ENCODE peak calls at places on chromosome 5, in six cellular contexts. U is breast epithelium, Y is PC-3, D is neuronal stem cell, T is AG04450, J is neural progenitor cell. L is an unnamed sample.

GRCh38 chr5:77355751-77356150 is 136.4 kb downstream of the WDR41 start:
- DNase-seq in U (no peak), Y (no peak), D (no peak), T (no peak), J (no peak), L (no peak)

GRCh38 chr5:172350212-172351181 is 66.9 kb upstream of the UBTD2 start:
- DNase-seq in U (no peak), Y (no peak), D (no peak), T (no peak), J (no peak), L (no peak)

GRCh38 chr5:69032009-69032408 is 61.8 kb upstream of the SLC30A5 start:
- DNase-seq in U (no peak), Y (no peak), D (no peak), T (no peak), J (peak), L (no peak)

GRCh38 chr5:170809551-170809950 is 26.0 kb downstream of the GABRP start:
- DNase-seq in U (no peak), Y (peak), D (peak), T (peak), J (peak), L (no peak)

GRCh38 chr5:126016256-126016655 is 407.0 kb upstream of the GRAMD2B start:
- DNase-seq in U (peak), Y (no peak), D (no peak), T (no peak), J (no peak), L (no peak)

GRCh38 chr5:176564002-176564401 is 14.9 kb downstream of the CDHR2 start:
- DNase-seq in U (no peak), Y (no peak), D (no peak), T (no peak), J (no peak), L (no peak)

GRCh38 chr5:90941002-90941720 is 382.6 kb downstream of the ADGRV1 start:
- DNase-seq in U (no peak), Y (peak), D (no peak), T (no peak), J (no peak), L (no peak)

GRCh38 chr5:176675676-176676360 is 28.5 kb downstream of the TSPAN17 start:
- DNase-seq in U (no peak), Y (peak), D (no peak), T (no peak), J (peak), L (no peak)

GRCh38 chr5:127586371-127586770 is 62.5 kb upstream of the CTXN3 start:
- DNase-seq in U (no peak), Y (no peak), D (no peak), T (no peak), J (no peak), L (no peak)

GRCh38 chr5:158414333-158414762 is 555.4 kb upstream of the CLINT1 start:
- DNase-seq in U (no peak), Y (no peak), D (no peak), T (no peak), J (no peak), L (no peak)

GRCh38 chr5:138438724-138439536 is at the start of gene REEP2:
- DNase-seq in U (no peak), Y (peak), D (peak), T (no peak), J (peak), L (no peak)

GRCh38 chr5:93421987-93422391 is 159.0 kb downstream of the NR2F1-AS1 start:
- DNase-seq in U (no peak), Y (no peak), D (no peak), T (no peak), J (peak), L (no peak)

GRCh38 chr5:126865299-126865698 is 88.4 kb downstream of the LMNB1 start:
- DNase-seq in U (no peak), Y (peak), D (no peak), T (peak), J (no peak), L (no peak)

GRCh38 chr5:150651924-150652688 is 8.9 kb upstream of the MYOZ3 start:
- DNase-seq in U (no peak), Y (no peak), D (no peak), T (no peak), J (peak), L (no peak)

GRCh38 chr5:175516933-175517823 is 38.8 kb downstream of the SFXN1 start:
- DNase-seq in U (no peak), Y (no peak), D (no peak), T (no peak), J (no peak), L (no peak)

GRCh38 chr5:16854351-16854750 is 81.7 kb downstream of the MYO10 start:
- DNase-seq in U (no peak), Y (no peak), D (no peak), T (no peak), J (no peak), L (no peak)

GRCh38 chr5:54309751-54310432 is 481 bp downstream of the ARL15 start:
- DNase-seq in U (peak), Y (peak), D (peak), T (no peak), J (peak), L (no peak)

GRCh38 chr5:88539642-88540476 is 271.2 kb upstream of the TMEM161B start:
- DNase-seq in U (no peak), Y (no peak), D (no peak), T (no peak), J (peak), L (no peak)

GRCh38 chr5:173472164-173472563 is 143.9 kb upstream of the STC2 start:
- DNase-seq in U (peak), Y (peak), D (no peak), T (peak), J (no peak), L (peak)

GRCh38 chr5:97065475-97065874 is 76.9 kb downstream of the LIX1 start:
- DNase-seq in U (no peak), Y (peak), D (no peak), T (no peak), J (peak), L (no peak)

GRCh38 chr5:150079655-150080461 is 6.5 kb downstream of the CSF1R start:
- DNase-seq in U (peak), Y (no peak), D (no peak), T (no peak), J (no peak), L (no peak)

GRCh38 chr5:136174021-136174659 is 18.8 kb downstream of the SMIM32 start:
- DNase-seq in U (no peak), Y (peak), D (no peak), T (peak), J (peak), L (peak)

GRCh38 chr5:122498163-122498562 is 186.1 kb downstream of the SNCAIP start:
- DNase-seq in U (no peak), Y (no peak), D (peak), T (no peak), J (peak), L (no peak)

GRCh38 chr5:172556262-172556661 is 84.8 kb upstream of the NEURL1B start:
- DNase-seq in U (no peak), Y (no peak), D (no peak), T (no peak), J (no peak), L (no peak)

GRCh38 chr5:68110264-68110663 is 105.3 kb upstream of the PIK3R1 start:
- DNase-seq in U (no peak), Y (no peak), D (no peak), T (no peak), J (no peak), L (no peak)

GRCh38 chr5:176388003-176388340 is 426 bp downstream of the NOP16 start:
- DNase-seq in U (no peak), Y (peak), D (no peak), T (no peak), J (peak), L (no peak)

GRCh38 chr5:173204185-173204979 is 30.6 kb downstream of the NKX2-5 start:
- DNase-seq in U (no peak), Y (peak), D (no peak), T (no peak), J (no peak), L (no peak)

GRCh38 chr5:42842860-42843641 is 31.4 kb upstream of the SELENOP start:
- DNase-seq in U (no peak), Y (no peak), D (no peak), T (no peak), J (no peak), L (no peak)

GRCh38 chr5:150118561-150119229 is 32.3 kb upstream of the CSF1R start:
- DNase-seq in U (no peak), Y (no peak), D (no peak), T (no peak), J (no peak), L (no peak)

GRCh38 chr5:95113489-95113888 is 171.4 kb downstream of the MCTP1 start:
- DNase-seq in U (no peak), Y (peak), D (no peak), T (peak), J (peak), L (no peak)

GRCh38 chr5:59543826-59544442 is 349.6 kb downstream of the PDE4D start:
- DNase-seq in U (peak), Y (no peak), D (no peak), T (no peak), J (no peak), L (no peak)

GRCh38 chr5:173972844-173973613 is 15.9 kb upstream of the C5orf47 start:
- DNase-seq in U (peak), Y (peak), D (peak), T (peak), J (peak), L (no peak)

GRCh38 chr5:149320791-149321330 is 24.4 kb upstream of the GRPEL2 start:
- DNase-seq in U (peak), Y (peak), D (peak), T (peak), J (peak), L (peak)

GRCh38 chr5:5436206-5436765 is 13.8 kb downstream of the ICE1 start:
- DNase-seq in U (no peak), Y (no peak), D (no peak), T (no peak), J (no peak), L (no peak)

GRCh38 chr5:115961413-115962238 is 649 bp upstream of the LVRN start:
- DNase-seq in U (no peak), Y (no peak), D (no peak), T (no peak), J (peak), L (no peak)

GRCh38 chr5:61177070-61177469 is 14.8 kb upstream of the SMIM15 start:
- DNase-seq in U (no peak), Y (no peak), D (no peak), T (no peak), J (no peak), L (no peak)

GRCh38 chr5:53418409-53418808 is 62.0 kb upstream of the FST start:
- DNase-seq in U (no peak), Y (no peak), D (peak), T (no peak), J (peak), L (no peak)

GRCh38 chr5:8984386-8984785 is 561.5 kb downstream of the SEMA5A start:
- DNase-seq in U (no peak), Y (no peak), D (no peak), T (no peak), J (no peak), L (no peak)

DNA sequence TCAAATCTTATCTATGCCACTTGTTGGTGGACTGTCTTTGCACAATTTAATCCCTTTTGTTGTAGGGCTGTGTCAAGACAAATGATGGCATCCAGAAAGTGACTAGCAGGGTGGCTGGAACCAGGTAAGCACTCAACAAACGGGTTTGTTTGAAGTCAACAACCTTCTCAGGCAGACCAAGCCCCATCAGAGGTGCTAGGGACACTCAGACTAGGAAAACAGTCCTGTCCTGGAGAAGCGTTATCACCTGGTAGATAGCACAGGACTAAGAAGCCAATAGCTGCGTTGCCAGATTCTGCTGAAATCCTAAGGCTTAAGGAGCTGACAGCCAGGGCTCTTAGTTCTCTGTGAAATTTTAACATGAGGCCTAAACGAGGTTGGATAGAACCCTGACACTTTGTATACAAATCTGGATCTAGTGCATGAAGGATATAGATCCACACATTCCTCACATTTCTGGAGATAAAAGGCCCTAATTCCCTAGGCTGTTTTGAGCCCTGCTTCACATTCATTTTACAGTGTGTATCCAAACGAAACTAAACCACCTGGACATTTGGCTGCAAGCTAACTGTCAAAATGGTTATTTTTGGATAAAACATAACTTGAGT is 179.8 kb downstream of the DCP2 start:
- DNase-seq in U (no peak), Y (no peak), D (no peak), T (no peak), J (no peak), L (no peak)
- H3K27ac ChIP-seq in U (no peak), Y (no peak), D (no peak), T (no peak), J (no peak), L (no peak)

DNA sequence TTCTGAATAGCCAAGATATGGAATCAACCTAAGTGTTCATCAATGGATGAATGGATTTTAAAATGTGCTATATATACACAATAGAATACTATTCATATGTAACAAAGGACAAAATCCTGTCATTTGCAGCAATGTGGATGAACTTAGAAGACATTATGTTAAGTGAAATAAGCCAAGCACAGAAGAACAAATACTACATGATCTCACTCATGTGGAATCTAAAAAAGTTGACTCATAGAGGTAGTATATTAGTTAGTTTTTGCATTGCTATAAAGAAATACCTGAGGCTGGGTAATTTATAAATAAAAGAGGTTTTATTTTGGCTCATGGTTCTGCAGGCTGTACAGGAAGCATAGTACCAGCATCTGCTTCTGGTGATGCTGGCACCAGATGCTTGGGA is 8.1 kb downstream of the CATSPER3 start:
- DNase-seq in U (no peak), Y (peak), D (no peak), T (no peak), J (no peak), L (no peak)
- H3K27ac ChIP-seq in U (no peak), Y (no peak), D (no peak), T (no peak), J (no peak), L (peak)

GRCh38 chr5:14762568-14763216 is 98.2 kb downstream of the OTULIN start:
- DNase-seq in U (no peak), Y (no peak), D (no peak), T (no peak), J (no peak), L (no peak)
- H3K27ac ChIP-seq in U (no peak), Y (no peak), D (no peak), T (no peak), J (no peak), L (no peak)

GRCh38 chr5:74272831-74273545 is 367.5 kb downstream of the ENC1 start:
- DNase-seq in U (no peak), Y (no peak), D (no peak), T (no peak), J (no peak), L (no peak)
- H3K27ac ChIP-seq in U (peak), Y (no peak), D (no peak), T (no peak), J (no peak), L (no peak)

GRCh38 chr5:38722918-38723317 is 122.9 kb upstream of the OSMR start:
- DNase-seq in U (no peak), Y (no peak), D (no peak), T (no peak), J (no peak), L (no peak)

GRCh38 chr5:38725419-38725865 is 120.4 kb upstream of the OSMR start:
- DNase-seq in U (no peak), Y (no peak), D (peak), T (no peak), J (peak), L (no peak)

GRCh38 chr5:38723423-38723822 is 122.4 kb upstream of the OSMR start:
- DNase-seq in U (no peak), Y (no peak), D (no peak), T (no peak), J (no peak), L (no peak)

GRCh38 chr5:38724301-38725030 is 121.3 kb upstream of the OSMR start:
- DNase-seq in U (no peak), Y (peak), D (no peak), T (no peak), J (peak), L (no peak)

GRCh38 chr5:38726279-38726678 is 119.5 kb upstream of the OSMR start:
- DNase-seq in U (no peak), Y (no peak), D (no peak), T (no peak), J (no peak), L (no peak)
- H3K27ac ChIP-seq in U (no peak), Y (no peak), D (peak), T (no peak), J (peak), L (no peak)

GRCh38 chr5:124868661-124869060 is 122.2 kb upstream of the ZNF608 start:
- DNase-seq in U (no peak), Y (no peak), D (no peak), T (no peak), J (no peak), L (no peak)
- H3K27ac ChIP-seq in U (no peak), Y (no peak), D (no peak), T (no peak), J (no peak), L (no peak)

GRCh38 chr5:156406023-156406422 is 79.1 kb downstream of the SGCD start:
- DNase-seq in U (no peak), Y (no peak), D (no peak), T (no peak), J (no peak), L (no peak)

GRCh38 chr5:156409834-156410233 is 82.9 kb downstream of the SGCD start:
- DNase-seq in U (no peak), Y (no peak), D (no peak), T (no peak), J (no peak), L (no peak)

GRCh38 chr5:156411957-156412356 is 85.0 kb downstream of the SGCD start:
- DNase-seq in U (no peak), Y (no peak), D (no peak), T (no peak), J (no peak), L (no peak)

GRCh38 chr5:156414381-156414780 is 87.4 kb downstream of the SGCD start:
- DNase-seq in U (no peak), Y (no peak), D (no peak), T (no peak), J (no peak), L (no peak)

DNA sequence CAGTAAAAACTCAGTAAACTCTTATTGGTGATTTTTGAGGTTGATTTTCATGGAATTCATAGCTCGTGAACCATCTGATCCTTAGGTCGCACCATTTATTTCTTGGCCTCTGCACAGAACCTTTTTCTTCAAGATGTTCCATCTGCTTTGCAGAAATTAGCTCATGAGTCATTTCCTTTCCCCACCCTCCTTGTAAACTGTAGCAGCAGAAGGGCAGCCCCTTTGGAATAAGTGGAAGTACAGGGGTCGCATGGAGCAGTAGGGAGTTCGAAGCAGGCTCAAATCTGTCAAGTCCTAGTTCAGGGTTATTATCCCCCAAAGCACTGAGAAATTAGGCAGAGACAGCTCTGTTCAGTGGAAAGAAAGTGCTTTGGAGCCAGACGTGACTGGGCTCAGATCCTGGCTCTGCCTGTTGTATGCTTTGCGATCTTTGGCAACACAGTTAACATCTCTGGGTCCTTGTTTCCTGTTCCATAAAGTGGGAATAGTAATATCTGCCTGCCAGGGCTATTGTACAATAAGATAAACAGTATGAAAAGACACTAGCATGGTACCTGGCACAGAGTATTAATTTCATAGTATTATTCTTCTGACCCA is 84.3 kb downstream of the SGCD start:
- DNase-seq in U (no peak), Y (no peak), D (no peak), T (peak), J (no peak), L (no peak)
- H3K27ac ChIP-seq in U (peak), Y (no peak), D (no peak), T (no peak), J (no peak), L (no peak)

GRCh38 chr5:84411832-84412605 is 27.3 kb upstream of the EDIL3 start:
- DNase-seq in U (peak), Y (no peak), D (no peak), T (no peak), J (no peak), L (peak)
- H3K27ac ChIP-seq in U (no peak), Y (no peak), D (no peak), T (no peak), J (no peak), L (no peak)

GRCh38 chr5:111551569-111552275 is 39.4 kb upstream of the STARD4 start:
- DNase-seq in U (no peak), Y (peak), D (no peak), T (no peak), J (peak), L (no peak)
- H3K27ac ChIP-seq in U (peak), Y (peak), D (no peak), T (no peak), J (no peak), L (peak)

L was measured in epithelial cell of prostate.